ENCODE peak calls at places on chromosomes 11 and 22, in nine cellular contexts. Y is HCT116, O is GM23248, G is MM.1S, R is PC-3, B is hepatocyte, T is OCI-LY7, K is SK-N-SH, E is neural progenitor cell. W is an unnamed sample.
A peak's percentile ranks its signal among the peaks of the same experiment; 100 is the strongest.

GRCh38 chr11:46410021-46410420 is 18.4 kb upstream of the CHRM4 start:
- DNase-seq in G (no peak), O (no peak), K (no peak), B (no peak), Y (no peak), R (no peak), E (peak; percentile 79), T (no peak), W (peak; percentile 82)

GRCh38 chr22:47380692-47381091 is 618.2 kb downstream of the TBC1D22A start:
- DNase-seq in Y (no peak), K (no peak), E (no peak), B (no peak), R (no peak), T (no peak), O (no peak), G (no peak), W (no peak)

GRCh38 chr11:74773481-74773880 is 24.8 kb downstream of the RNF169 start:
- DNase-seq in O (peak; percentile 33), R (no peak), E (no peak), Y (no peak), T (no peak), G (no peak), K (no peak), B (peak; percentile 27), W (no peak)

GRCh38 chr22:40187389-40187788 is 9.7 kb downstream of the TNRC6B start:
- DNase-seq in T (no peak), B (no peak), Y (no peak), E (no peak), R (no peak), G (no peak), O (no peak), K (no peak), W (peak; percentile 69)

GRCh38 chr11:44400431-44400830 is 90.5 kb upstream of the ALX4 start:
- DNase-seq in T (peak; percentile 8), Y (no peak), O (no peak), E (no peak), K (no peak), B (no peak), R (no peak), G (no peak), W (no peak)

GRCh38 chr11:43989162-43989961 is 46.9 kb downstream of the C11orf96 start:
- DNase-seq in K (peak; percentile 70), O (no peak), E (no peak), B (no peak), T (no peak), Y (no peak), R (no peak), G (no peak), W (peak; percentile 24)

GRCh38 chr11:129992161-129992944 is 10.3 kb downstream of the PRDM10 start:
- DNase-seq in K (peak; percentile 67), Y (peak; percentile 48), G (no peak), O (peak; percentile 24), R (peak; percentile 53), B (peak; percentile 78), E (peak; percentile 52), T (peak; percentile 91), W (peak; percentile 93)

GRCh38 chr11:57163160-57163868 is 18.4 kb upstream of the LRRC55 start:
- DNase-seq in T (no peak), R (no peak), K (no peak), Y (no peak), O (no peak), G (no peak), B (no peak), E (no peak), W (no peak)

GRCh38 chr11:30239025-30239424 is 8.2 kb downstream of the FSHB start:
- DNase-seq in G (no peak), K (no peak), B (no peak), R (no peak), E (no peak), O (no peak), T (no peak), Y (no peak), W (no peak)

GRCh38 chr11:35488117-35488516 is 37.3 kb downstream of the PAMR1 start:
- DNase-seq in K (no peak), Y (no peak), R (no peak), G (no peak), E (no peak), B (no peak), T (no peak), O (peak; percentile 44), W (no peak)

GRCh38 chr11:116852261-116853125 is 15.1 kb upstream of the APOA1 start:
- DNase-seq in G (peak; percentile 59), T (no peak), O (peak; percentile 53), Y (no peak), E (no peak), B (peak; percentile 58), K (no peak), R (peak; percentile 85), W (no peak)

GRCh38 chr22:41094036-41094435 is 1.6 kb downstream of the EP300 start:
- DNase-seq in K (peak; percentile 10), R (peak; percentile 31), T (peak; percentile 63), O (peak; percentile 65), B (peak; percentile 25), G (peak; percentile 27), Y (no peak), E (peak; percentile 54), W (peak; percentile 46)

GRCh38 chr11:104700609-104701008 is 197.7 kb downstream of the CASP12 start:
- DNase-seq in T (no peak), Y (no peak), O (peak; percentile 56), K (no peak), R (no peak), E (no peak), B (peak; percentile 8), G (peak; percentile 79), W (no peak)

GRCh38 chr22:18997306-18997924 is 61.3 kb upstream of the PRODH start:
- DNase-seq in R (no peak), O (no peak), E (no peak), K (no peak), T (no peak), G (no peak), Y (no peak), B (no peak), W (no peak)

GRCh38 chr22:39994046-39994565 is 648 bp upstream of the FAM83F start:
- DNase-seq in E (no peak), G (no peak), K (no peak), Y (no peak), R (no peak), B (no peak), T (no peak), O (no peak), W (no peak)

GRCh38 chr11:63719987-63720386 is 38.7 kb downstream of the RTN3 start:
- DNase-seq in T (no peak), Y (no peak), G (no peak), E (no peak), R (no peak), K (no peak), O (peak; percentile 14), B (no peak), W (no peak)

GRCh38 chr11:5696210-5696609 is 6.6 kb downstream of the TRIM22 start:
- DNase-seq in K (no peak), E (no peak), Y (no peak), O (no peak), G (no peak), B (no peak), R (no peak), T (no peak), W (no peak)

GRCh38 chr11:126919147-126919823 is 81.3 kb downstream of the KIRREL3 start:
- DNase-seq in B (no peak), G (peak; percentile 34), E (no peak), Y (no peak), K (no peak), O (no peak), T (no peak), R (no peak), W (no peak)

GRCh38 chr11:110373061-110373702 is 56.6 kb upstream of the FDX1 start:
- DNase-seq in B (peak; percentile 11), G (peak; percentile 27), T (no peak), R (peak; percentile 64), Y (no peak), E (no peak), K (no peak), O (peak; percentile 82), W (no peak)

GRCh38 chr11:82869657-82870056 is 30.6 kb downstream of the PRCP start:
- DNase-seq in G (no peak), B (no peak), K (no peak), O (no peak), T (no peak), E (no peak), Y (no peak), R (no peak), W (no peak)

GRCh38 chr22:43263645-43264514 is 76.9 kb upstream of the TTLL12 start:
- DNase-seq in O (peak; percentile 70), G (peak; percentile 83), Y (peak; percentile 48), R (no peak), K (peak; percentile 66), T (no peak), B (peak; percentile 84), E (no peak), W (no peak)

GRCh38 chr22:37381489-37381888 is 45.8 kb downstream of the ELFN2 start:
- DNase-seq in G (no peak), E (no peak), R (no peak), O (peak; percentile 49), K (no peak), B (no peak), Y (no peak), T (no peak), W (no peak)
- TF ChIP-seq EZH2phosphoT487 in G (no peak), E (no peak), R (no peak), O (no peak), K (no peak), B (no peak), Y (no peak), T (no peak), W (no peak)

DNA sequence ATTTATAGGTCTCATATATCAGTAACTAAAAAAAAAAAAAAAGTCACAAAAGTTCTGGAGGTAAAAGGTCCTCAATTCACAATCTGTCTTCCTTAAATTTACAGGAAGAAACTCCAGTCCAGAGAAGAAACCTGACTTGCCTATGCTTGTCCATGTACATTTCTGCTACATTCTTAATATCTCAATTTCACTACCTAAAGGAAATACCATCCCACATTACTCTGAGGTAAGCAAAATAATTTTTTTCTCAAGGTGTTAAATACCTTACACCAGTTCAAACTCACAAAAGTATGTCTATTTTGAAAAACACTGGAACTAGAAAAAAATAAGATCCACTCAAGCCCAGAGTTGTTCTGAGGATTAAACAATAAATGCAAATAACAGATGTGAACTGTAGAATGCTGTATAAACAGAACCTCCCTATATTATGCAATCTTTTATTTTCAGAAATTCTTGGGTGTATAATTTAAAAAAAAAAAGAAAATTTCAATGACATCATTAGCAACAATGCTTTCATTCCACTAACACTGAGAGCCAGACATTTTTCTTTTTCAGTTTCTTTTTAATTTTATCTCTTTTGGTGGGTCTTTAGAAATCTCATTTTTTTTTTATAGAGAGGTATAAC is 49.9 kb upstream of the GDPD4 start:
- DNase-seq in O (peak; percentile 52), Y (no peak), K (no peak), R (no peak), B (no peak), T (no peak), G (no peak), E (no peak), W (no peak)
- TF ChIP-seq EZH2phosphoT487 in O (no peak), Y (no peak), K (no peak), R (no peak), B (no peak), T (no peak), G (no peak), E (no peak), W (no peak)

GRCh38 chr11:61162092-61162935 is 1.1 kb upstream of the VPS37C start:
- DNase-seq in E (no peak), O (peak; percentile 29), Y (peak; percentile 82), K (peak; percentile 56), T (peak; percentile 24), B (peak; percentile 34), R (peak; percentile 67), G (peak; percentile 23), W (peak; percentile 57)
- TF ChIP-seq EZH2phosphoT487 in E (no peak), O (no peak), Y (no peak), K (no peak), T (no peak), B (no peak), R (no peak), G (no peak), W (no peak)

GRCh38 chr11:134244593-134244992 is 8.6 kb downstream of the THYN1 start:
- DNase-seq in K (peak; percentile 59), E (peak; percentile 28), Y (no peak), O (peak; percentile 45), T (peak; percentile 52), R (peak; percentile 48), B (peak; percentile 29), G (peak; percentile 49), W (peak; percentile 44)
- TF ChIP-seq EZH2phosphoT487 in K (no peak), E (no peak), Y (no peak), O (no peak), T (no peak), R (no peak), B (no peak), G (no peak), W (no peak)